ENCODE peak calls at places on chromosome 19, in five cellular contexts. S is colonic mucosa, F is transverse colon, V is tibial artery, G is ascending aorta. U is an unnamed sample. For H3K27me3, the result is how much of the 10 kb centered on the place peaks cover.

GRCh38 chr19:33175886-33176669 is 18.1 kb upstream of the LRP3 start:
- DNase-seq in S (no peak), F (no peak), V (no peak), G (no peak), U (peak)

GRCh38 chr19:48010932-48011758 is 16.7 kb downstream of the ELSPBP1 start:
- DNase-seq in S (no peak), F (no peak), V (no peak), G (no peak), U (no peak)

GRCh38 chr19:40424637-40425449 is 949 bp downstream of the SERTAD1 start:
- DNase-seq in S (peak), F (no peak), V (no peak), G (no peak), U (no peak)

GRCh38 chr19:2037676-2038255 is 13.3 kb downstream of the MKNK2 start:
- DNase-seq in S (no peak), F (no peak), V (no peak), G (no peak), U (no peak)

GRCh38 chr19:41696402-41697197 is 8.5 kb upstream of the CEACAM7 start:
- DNase-seq in S (peak), F (peak), V (no peak), G (no peak), U (no peak)

GRCh38 chr19:49441960-49442350 is 628 bp upstream of the SLC17A7 start:
- DNase-seq in S (no peak), F (no peak), V (no peak), G (no peak), U (no peak)

GRCh38 chr19:12665281-12665573 is 1.3 kb downstream of the MAN2B1 start:
- DNase-seq in S (peak), F (peak), V (peak), G (peak), U (peak)

GRCh38 chr19:31956771-31957170 is 388.6 kb upstream of the ZNF507 start:
- DNase-seq in S (no peak), F (no peak), V (no peak), G (no peak), U (no peak)

GRCh38 chr19:58544591-58545285 is 874 bp downstream of the TRIM28 start:
- DNase-seq in S (peak), F (no peak), V (no peak), G (no peak), U (no peak)

GRCh38 chr19:33823341-33823740 is 26.7 kb downstream of the KCTD15 start:
- DNase-seq in S (no peak), F (no peak), V (no peak), G (no peak), U (no peak)

GRCh38 chr19:19740755-19741154 is 7.8 kb upstream of the ZNF14 start:
- DNase-seq in S (no peak), F (no peak), V (no peak), G (no peak), U (no peak)

GRCh38 chr19:3653865-3654513 is 27.4 kb upstream of the CACTIN start:
- DNase-seq in S (no peak), F (no peak), V (no peak), G (no peak), U (no peak)
- TF ChIP-seq CTCF in S (no peak), F (no peak), V (no peak), G (no peak), U (no peak)

DNA sequence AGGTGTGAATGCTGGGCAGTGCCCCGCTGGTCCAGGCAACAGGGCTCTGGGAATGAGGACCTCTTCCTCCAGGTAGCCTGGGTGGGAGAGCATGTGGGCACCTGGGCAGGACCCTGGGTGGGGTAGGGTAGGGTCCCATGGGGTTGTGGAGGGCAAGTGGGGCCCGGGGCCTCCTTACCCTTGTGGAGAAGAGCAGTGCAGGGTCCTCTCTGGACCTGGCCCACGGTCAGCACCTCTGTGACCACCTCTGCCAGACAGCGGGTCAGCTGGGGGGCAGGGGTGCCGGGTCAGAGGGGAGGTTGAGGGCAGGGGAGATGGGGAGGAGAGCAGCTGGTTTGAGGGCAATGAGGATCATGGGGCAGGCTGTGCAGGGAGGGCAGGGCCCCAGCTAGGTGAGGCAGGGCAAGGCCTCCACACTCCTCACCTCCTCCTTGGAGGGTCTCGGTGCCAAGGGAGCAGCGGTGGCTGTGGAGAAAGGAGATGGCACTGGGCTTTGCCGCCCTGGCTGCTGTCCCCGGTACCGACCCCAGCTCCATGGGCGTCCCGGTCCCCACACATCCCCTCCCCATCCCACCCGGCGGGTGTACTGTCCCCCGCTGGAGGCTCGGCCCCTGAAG is 490 bp downstream of the CCER2 start:
- DNase-seq in S (no peak), F (no peak), V (no peak), G (no peak), U (no peak)
- H3K27ac ChIP-seq in S (no peak), F (no peak), V (no peak), G (no peak), U (no peak)

DNA sequence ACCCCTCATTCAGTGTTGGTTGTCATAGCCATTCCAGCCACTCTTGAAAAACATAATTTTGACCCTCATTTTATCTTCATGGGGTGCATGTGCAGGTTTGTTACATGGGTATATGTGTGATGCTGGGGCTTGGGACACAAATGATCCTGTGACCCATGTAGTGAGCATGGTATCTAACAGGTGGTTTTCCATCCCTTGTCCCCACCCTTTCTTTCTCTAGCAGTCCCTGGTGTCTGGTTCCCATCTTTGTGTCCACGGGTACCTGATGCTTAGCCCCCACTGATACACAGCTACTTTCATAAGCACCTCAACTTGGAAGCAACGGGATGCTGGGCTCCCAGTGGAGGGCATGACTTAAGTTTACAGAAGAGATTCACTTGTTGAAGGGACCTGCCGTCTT is 373.5 kb downstream of the UQCRFS1 start:
- DNase-seq in S (no peak), F (no peak), V (no peak), G (no peak), U (no peak)
- H3K27me3 ChIP-seq in S (under half), F (under half), V (under half), G (under half), U (under half)

GRCh38 chr19:18120127-18120526 is 22.5 kb downstream of the MAST3 start:
- DNase-seq in S (no peak), F (no peak), V (no peak), G (no peak), U (no peak)

GRCh38 chr19:18117692-18118378 is 20.3 kb downstream of the MAST3 start:
- DNase-seq in S (peak), F (peak), V (peak), G (peak), U (peak)

GRCh38 chr19:18119243-18120105 is 21.9 kb downstream of the MAST3 start:
- DNase-seq in S (no peak), F (peak), V (no peak), G (no peak), U (no peak)

GRCh38 chr19:18117364-18117691 is 19.8 kb downstream of the MAST3 start:
- DNase-seq in S (no peak), F (no peak), V (no peak), G (no peak), U (no peak)

GRCh38 chr19:18118420-18119242 is 21.1 kb downstream of the MAST3 start:
- DNase-seq in S (no peak), F (no peak), V (no peak), G (no peak), U (no peak)
- TF ChIP-seq CTCF in S (no peak), F (no peak), V (no peak), G (no peak), U (no peak)

U was measured in psoas muscle.